ENCODE peak calls at places on chromosomes 12 and 14, in six cellular contexts. W is SIG-M5; L is stimulated activated CD4-positive, alpha-beta T cell treated with anti-CD3 and anti-CD28 coated beads, Interleukin-1b, Interleukin-23, amount 100 ng/mL, for 48 hours; C is psoas muscle; S is chondrocyte; Z is gastrocnemius medialis. H is an unnamed sample.

GRCh38 chr14:52079239-52079956 is 10.5 kb upstream of the NID2 start:
- DNase-seq in W (no peak), L (no peak), S (no peak), C (no peak), Z (no peak), H (peak)

GRCh38 chr14:75518625-75519024 is 3.6 kb upstream of the BATF start:
- DNase-seq in W (no peak), S (no peak), Z (peak), L (peak), C (no peak), H (peak)

GRCh38 chr14:38549549-38549948 is 293.7 kb upstream of the CLEC14A start:
- DNase-seq in C (no peak), L (no peak), Z (no peak), W (no peak), S (no peak), H (no peak)

GRCh38 chr12:11723993-11724392 is 74.5 kb downstream of the ETV6 start:
- DNase-seq in L (no peak), S (no peak), W (no peak), C (peak), Z (peak), H (no peak)

GRCh38 chr12:112121780-112122565 is 3.4 kb upstream of the TRAFD1 start:
- DNase-seq in C (peak), S (peak), Z (peak), L (no peak), W (no peak), H (peak)

GRCh38 chr14:46490150-46490769 is 161.3 kb downstream of the RPL10L start:
- DNase-seq in S (no peak), W (no peak), C (no peak), Z (no peak), L (no peak), H (peak)

GRCh38 chr14:36443374-36443773 is 76.7 kb downstream of the NKX2-1 start:
- DNase-seq in W (no peak), Z (no peak), S (no peak), L (no peak), C (no peak), H (no peak)

GRCh38 chr12:1918875-1919236 is 404 bp upstream of the CACNA2D4 start:
- DNase-seq in S (no peak), C (no peak), W (no peak), L (no peak), Z (no peak), H (no peak)

GRCh38 chr14:54220122-54220691 is 176.6 kb upstream of the CDKN3 start:
- DNase-seq in S (no peak), W (no peak), C (peak), Z (no peak), L (no peak), H (peak)

GRCh38 chr12:39103552-39104165 is 198.3 kb upstream of the CPNE8 start:
- DNase-seq in S (no peak), C (no peak), Z (no peak), W (no peak), L (no peak), H (peak)

H was measured in cardiac muscle cell.